ENCODE peak calls at places on chromosome 4, in eight cellular contexts. N is CD8-positive, alpha-beta T cell; V is foreskin fibroblast; I is foreskin keratinocyte; E is left ventricle myocardium inferior; S is lower leg skin; O is endothelial cell; U is heart right ventricle. T is an unnamed sample.

GRCh38 chr4:131411393-131411792 is 1737.7 kb upstream of the PCDH10 start:
- DNase-seq in V (no peak), N (no peak), U (no peak), I (no peak), S (no peak), E (no peak), O (no peak), T (no peak)

GRCh38 chr4:151355155-151355554 is 29.8 kb upstream of the SH3D19 start:
- DNase-seq in U (no peak), I (peak), O (no peak), N (no peak), S (no peak), E (no peak), V (no peak), T (no peak)

GRCh38 chr4:133150643-133151300 is 1.7 kb downstream of the PCDH10 start:
- DNase-seq in I (no peak), O (peak), V (peak), U (no peak), E (no peak), S (no peak), N (no peak), T (no peak)

GRCh38 chr4:15002659-15003440 is 569 bp downstream of the CPEB2 start:
- DNase-seq in O (peak), N (peak), I (peak), V (peak), U (peak), E (peak), S (peak), T (peak)

GRCh38 chr4:61411241-61411640 is 211.1 kb downstream of the ADGRL3 start:
- DNase-seq in O (no peak), U (no peak), E (no peak), I (no peak), N (no peak), V (no peak), S (no peak), T (no peak)

GRCh38 chr4:136371231-136371630 is 1161.1 kb downstream of the PCDH18 start:
- DNase-seq in S (no peak), U (no peak), N (no peak), E (no peak), V (no peak), O (no peak), I (no peak), T (no peak)

GRCh38 chr4:122045533-122045932 is 93.7 kb upstream of the TRPC3 start:
- DNase-seq in O (no peak), V (peak), U (no peak), I (peak), E (no peak), N (no peak), S (no peak), T (peak)

GRCh38 chr4:177196615-177197014 is 113.1 kb upstream of the NEIL3 start:
- DNase-seq in V (no peak), S (no peak), O (no peak), I (no peak), N (no peak), E (no peak), U (no peak), T (no peak)

GRCh38 chr4:126697748-126698147 is 935.0 kb upstream of the INTU start:
- DNase-seq in S (no peak), V (peak), U (no peak), I (peak), O (no peak), E (no peak), N (no peak), T (no peak)

GRCh38 chr4:146059153-146059552 is 116.4 kb upstream of the LSM6 start:
- DNase-seq in S (no peak), V (no peak), E (no peak), O (no peak), I (no peak), N (no peak), U (no peak), T (no peak)

GRCh38 chr4:140343303-140343702 is 30.1 kb upstream of the SCOC start:
- DNase-seq in S (no peak), V (peak), U (peak), I (peak), N (no peak), O (no peak), E (no peak), T (peak)

GRCh38 chr4:188372051-188372450 is 232.8 kb downstream of the TRIML1 start:
- DNase-seq in O (no peak), E (no peak), S (no peak), V (peak), I (peak), U (no peak), N (no peak), T (no peak)

GRCh38 chr4:8238515-8239053 is 31.0 kb upstream of the HTRA3 start:
- DNase-seq in E (no peak), S (no peak), I (no peak), N (no peak), U (peak), O (peak), V (no peak), T (peak)

GRCh38 chr4:123867910-123868587 is 471.5 kb downstream of the SPRY1 start:
- DNase-seq in N (no peak), E (no peak), V (peak), S (no peak), I (no peak), U (no peak), O (no peak), T (no peak)

GRCh38 chr4:76856183-76856969 is 41.6 kb downstream of the SOWAHB start:
- DNase-seq in E (no peak), I (no peak), V (peak), N (no peak), S (no peak), O (no peak), U (no peak), T (no peak)

GRCh38 chr4:25857403-25857802 is 5.4 kb downstream of the SEL1L3 start:
- DNase-seq in N (no peak), O (no peak), I (no peak), V (no peak), S (no peak), U (no peak), E (no peak), T (no peak)

GRCh38 chr4:82591592-82591991 is 29.8 kb upstream of the TMEM150C start:
- DNase-seq in I (no peak), U (no peak), S (no peak), N (no peak), V (no peak), O (no peak), E (no peak), T (no peak)

GRCh38 chr4:185143596-185143969 is 517 bp downstream of the SLC25A4 start:
- DNase-seq in O (no peak), S (peak), U (peak), E (peak), I (no peak), V (peak), N (no peak), T (peak)

GRCh38 chr4:155889036-155889793 is 14.3 kb upstream of the TDO2 start:
- DNase-seq in S (no peak), E (no peak), O (no peak), N (no peak), U (no peak), I (peak), V (peak), T (peak)

GRCh38 chr4:120202222-120202621 is 135.6 kb upstream of the MAD2L1 start:
- DNase-seq in E (no peak), U (no peak), N (no peak), S (no peak), O (no peak), V (no peak), I (no peak), T (no peak)

GRCh38 chr4:8200302-8200975 is 1.3 kb downstream of the SH3TC1 start:
- DNase-seq in O (no peak), E (peak), S (peak), V (peak), I (no peak), N (no peak), U (peak), T (no peak)

GRCh38 chr4:159248383-159249178 is 145.7 kb downstream of the RAPGEF2 start:
- DNase-seq in U (no peak), V (peak), S (no peak), I (no peak), N (no peak), E (no peak), O (no peak), T (no peak)

GRCh38 chr4:129428454-129428853 is 332.5 kb downstream of the C4orf33 start:
- DNase-seq in E (no peak), N (no peak), U (no peak), V (no peak), I (no peak), O (no peak), S (no peak), T (no peak)

GRCh38 chr4:28879900-28880299 is 1840.3 kb upstream of the PCDH7 start:
- DNase-seq in N (no peak), V (no peak), U (no peak), O (no peak), S (no peak), I (no peak), E (no peak), T (no peak)

GRCh38 chr4:63529581-63529980 is 879.7 kb downstream of the TECRL start:
- DNase-seq in N (no peak), O (no peak), S (no peak), U (no peak), V (no peak), E (no peak), I (no peak), T (no peak)

GRCh38 chr4:112325522-112325921 is 28.4 kb downstream of the ALPK1 start:
- DNase-seq in I (no peak), S (no peak), E (no peak), U (no peak), N (no peak), O (no peak), V (no peak), T (no peak)

GRCh38 chr4:37995299-37995821 is 35.2 kb downstream of the PTTG2 start:
- DNase-seq in U (no peak), V (no peak), N (no peak), I (no peak), S (no peak), E (no peak), O (no peak), T (no peak)

GRCh38 chr4:32423267-32423666 is 1703.1 kb downstream of the PCDH7 start:
- DNase-seq in V (no peak), U (no peak), E (no peak), N (no peak), I (no peak), S (peak), O (no peak), T (no peak)

GRCh38 chr4:147244786-147245185 is 236.1 kb upstream of the EDNRA start:
- DNase-seq in U (no peak), E (no peak), O (no peak), S (no peak), I (no peak), V (no peak), N (no peak), T (no peak)

GRCh38 chr4:27000820-27001219 is 140.2 kb downstream of the STIM2 start:
- DNase-seq in V (no peak), U (no peak), E (no peak), N (no peak), I (no peak), S (no peak), O (no peak), T (peak)

GRCh38 chr4:56972832-56973231 is 4.6 kb downstream of the NOA1 start:
- DNase-seq in I (no peak), V (no peak), O (no peak), S (no peak), U (no peak), E (no peak), N (no peak), T (no peak)

GRCh38 chr4:1790005-1790404 is 3.1 kb upstream of the FGFR3 start:
- DNase-seq in S (no peak), V (no peak), O (no peak), I (no peak), U (no peak), E (no peak), N (no peak), T (no peak)

GRCh38 chr4:48767530-48767929 is 12.5 kb downstream of the FRYL start:
- DNase-seq in I (no peak), U (no peak), E (no peak), O (no peak), V (no peak), S (no peak), N (no peak), T (no peak)

GRCh38 chr4:48762408-48762807 is 17.7 kb downstream of the FRYL start:
- DNase-seq in O (no peak), U (no peak), I (no peak), S (no peak), E (no peak), V (no peak), N (no peak), T (no peak)

GRCh38 chr4:48772568-48772967 is 7.5 kb downstream of the FRYL start:
- DNase-seq in U (no peak), S (no peak), I (no peak), O (no peak), N (no peak), E (no peak), V (no peak), T (no peak)

GRCh38 chr4:48766393-48766792 is 13.7 kb downstream of the FRYL start:
- DNase-seq in U (no peak), O (no peak), E (no peak), N (no peak), S (no peak), I (no peak), V (no peak), T (no peak)

DNA sequence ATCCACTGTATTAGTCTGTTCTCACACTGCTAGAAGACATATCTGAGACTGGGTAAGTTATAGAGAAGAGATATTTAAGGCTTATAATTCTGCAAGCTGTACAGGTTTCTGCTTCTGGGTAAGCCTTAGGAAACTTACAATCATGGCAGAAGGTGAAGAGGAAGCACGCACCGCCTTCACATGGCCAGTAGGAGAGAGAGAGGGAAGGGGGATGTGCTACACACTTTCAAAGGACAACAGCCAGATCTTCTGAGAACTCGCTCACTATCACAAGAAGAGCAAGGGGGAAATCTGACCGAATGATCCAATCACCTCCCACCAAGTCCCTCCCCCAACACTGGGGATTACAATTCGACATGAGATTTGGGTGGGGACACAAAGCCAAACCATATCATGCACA is 13.0 kb downstream of the FRYL start:
- DNase-seq in I (no peak), E (no peak), U (no peak), V (no peak), S (no peak), N (no peak), O (no peak), T (no peak)
- TF ChIP-seq CTCF in I (peak), E (no peak), U (no peak), V (no peak), S (no peak), N (no peak), O (no peak), T (no peak)

DNA sequence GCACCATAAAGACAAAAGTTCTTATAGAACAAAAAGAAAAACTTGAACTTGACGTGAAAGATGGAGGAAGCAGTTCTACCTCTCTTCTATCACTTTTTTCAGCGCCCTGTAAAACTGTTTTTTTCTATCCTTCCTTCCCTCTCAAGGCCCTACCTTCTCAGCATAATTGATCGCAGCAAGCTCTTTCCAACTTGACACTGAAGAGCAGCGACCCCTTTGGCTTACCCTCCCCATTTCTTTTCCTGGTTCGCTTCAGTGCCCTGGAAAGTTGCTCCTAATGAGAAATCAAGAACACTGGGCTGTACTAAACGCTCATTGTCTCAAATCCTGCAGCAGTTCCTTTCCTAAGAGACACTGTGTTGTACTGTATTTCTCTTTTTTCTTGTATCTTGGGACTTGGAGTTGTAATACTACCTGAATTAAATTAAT is 150.6 kb upstream of the SLC4A4 start:
- DNase-seq in V (no peak), S (no peak), N (no peak), E (no peak), I (no peak), O (peak), U (no peak), T (no peak)
- TF ChIP-seq CTCF in V (no peak), S (no peak), N (no peak), E (no peak), I (no peak), O (no peak), U (no peak), T (no peak)

DNA sequence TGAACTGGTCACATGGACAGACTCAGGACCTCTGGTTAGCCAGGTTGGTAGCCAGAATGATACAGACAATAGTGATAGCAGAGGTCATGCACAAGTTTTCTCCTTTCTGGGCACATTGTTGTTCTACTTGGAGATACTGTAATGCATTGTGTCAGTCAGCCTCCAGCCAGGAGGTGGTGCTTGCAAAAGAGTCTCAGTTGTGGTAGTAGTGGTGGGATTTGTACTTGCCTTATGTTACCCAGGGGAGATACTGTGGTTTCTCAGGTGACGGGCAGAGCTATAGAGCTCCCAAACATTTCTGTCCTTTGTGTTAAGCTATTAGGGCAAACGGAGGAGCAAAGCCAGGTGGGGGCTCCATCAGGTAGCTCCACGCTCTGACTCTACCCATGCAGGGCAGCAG is 190.5 kb downstream of the STPG2 start:
- DNase-seq in O (no peak), V (no peak), N (no peak), S (no peak), I (no peak), E (no peak), U (no peak), T (no peak)
- TF ChIP-seq CTCF in O (no peak), V (no peak), N (no peak), S (no peak), I (no peak), E (no peak), U (no peak), T (no peak)

GRCh38 chr4:75698963-75699228 is 25.5 kb upstream of the USO1 start:
- DNase-seq in O (no peak), V (no peak), E (no peak), N (no peak), U (no peak), I (no peak), S (no peak), T (no peak)

GRCh38 chr4:75696551-75696950 is 23.3 kb upstream of the G3BP2 start:
- DNase-seq in O (no peak), S (no peak), E (no peak), N (no peak), U (no peak), I (no peak), V (no peak), T (no peak)

GRCh38 chr4:75696036-75696435 is 22.8 kb upstream of the G3BP2 start:
- DNase-seq in O (no peak), S (no peak), U (no peak), N (no peak), I (no peak), E (no peak), V (no peak), T (no peak)

GRCh38 chr4:75699299-75699698 is 25.1 kb upstream of the USO1 start:
- DNase-seq in I (no peak), E (no peak), U (no peak), N (no peak), S (no peak), O (no peak), V (no peak), T (no peak)

DNA sequence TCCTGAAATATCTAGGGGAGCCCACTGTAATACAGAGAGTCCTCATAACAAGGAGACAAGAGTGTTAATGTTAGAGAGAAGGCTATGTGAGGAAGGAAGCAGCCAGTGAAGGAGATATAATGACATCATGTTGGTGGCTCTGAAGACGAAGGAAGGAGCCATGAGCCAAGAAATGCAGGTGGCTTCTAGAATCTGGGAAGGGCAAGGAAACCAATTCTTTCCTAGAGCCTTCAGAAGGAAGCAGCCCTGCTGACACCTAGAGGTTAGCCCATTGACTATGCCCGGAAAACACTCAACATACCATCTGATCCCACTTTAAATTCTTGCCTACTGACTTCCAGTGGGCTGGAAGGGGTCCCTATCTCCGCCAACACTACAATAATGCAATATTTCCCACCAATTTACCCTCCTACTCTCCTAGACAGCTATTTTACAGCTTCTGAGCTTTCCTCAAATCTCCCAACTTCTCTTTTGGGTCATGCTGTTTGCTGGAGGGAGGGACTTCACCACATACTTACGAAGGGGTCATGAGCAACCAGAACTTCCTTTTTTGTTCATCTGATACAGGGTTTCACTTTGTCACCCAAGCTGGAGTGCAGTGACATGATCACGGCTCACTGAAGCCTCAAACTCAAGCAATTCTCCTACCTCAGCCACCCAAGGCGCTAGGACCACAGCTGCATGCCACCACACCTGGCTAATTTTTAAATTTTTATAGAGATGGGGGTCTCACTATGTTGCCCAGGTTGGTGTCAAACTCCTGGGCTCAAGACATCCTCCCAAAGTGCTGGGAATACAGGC is 25.2 kb upstream of the G3BP2 start:
- DNase-seq in I (no peak), O (no peak), E (no peak), V (no peak), N (peak), S (peak), U (no peak), T (no peak)
- TF ChIP-seq CTCF in I (no peak), O (no peak), E (no peak), V (no peak), N (no peak), S (no peak), U (no peak), T (no peak)

DNA sequence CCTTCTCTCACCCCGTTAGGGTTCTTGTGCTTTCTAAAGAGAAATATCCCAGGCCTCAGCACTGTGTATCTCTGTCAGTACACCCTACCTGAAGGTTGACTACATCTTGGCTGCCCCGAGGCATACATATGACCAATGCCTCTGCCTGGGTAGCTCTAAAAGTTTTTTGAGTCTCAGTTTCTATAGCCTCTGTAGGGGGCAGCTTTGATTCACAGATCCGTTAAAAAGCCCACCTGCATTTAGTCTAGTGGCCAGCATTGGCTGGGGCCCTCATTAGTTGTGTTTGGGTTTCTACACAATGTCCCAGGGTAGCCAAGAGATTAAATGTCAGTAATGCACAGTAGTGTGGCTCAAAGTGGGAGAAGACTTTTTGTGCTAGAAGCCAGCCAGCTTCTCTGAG is 151.1 kb downstream of the CFAP299 start:
- DNase-seq in O (no peak), V (no peak), E (no peak), N (no peak), I (no peak), U (no peak), S (no peak), T (no peak)
- TF ChIP-seq CTCF in O (no peak), V (no peak), E (no peak), N (no peak), I (no peak), U (no peak), S (no peak), T (no peak)

DNA sequence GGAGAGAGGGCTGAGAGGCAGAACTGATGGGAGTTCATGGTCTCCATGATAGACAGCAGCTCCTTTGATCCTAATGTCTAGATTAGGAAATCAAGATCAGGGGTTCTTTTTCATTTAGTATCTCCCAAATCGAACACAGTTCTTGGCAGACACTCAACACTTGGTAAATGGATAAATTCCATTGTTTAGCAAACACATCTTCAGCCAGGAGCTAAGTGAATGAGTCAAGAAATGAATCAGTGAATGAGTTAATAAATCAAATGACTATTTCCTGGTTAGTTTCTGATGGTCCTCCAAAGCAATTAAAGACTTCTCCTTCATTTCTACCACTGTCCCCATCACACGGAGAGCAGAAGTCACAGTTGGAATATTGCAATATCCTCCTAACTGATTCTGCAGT is 120.0 kb upstream of the SHISA3 start:
- DNase-seq in S (no peak), I (no peak), O (no peak), E (no peak), U (no peak), V (no peak), N (no peak), T (no peak)
- TF ChIP-seq CTCF in S (no peak), I (no peak), O (no peak), E (no peak), U (no peak), V (no peak), N (no peak), T (no peak)

T was measured in Calu3.